ENCODE peak calls at places on chromosomes 5 and 9, in eight cellular contexts. One of them, this sample, is unnamed.

GRCh38 chr9:137453643-137454081 is 5.5 kb downstream of the NSMF start:
- DNase-seq in kidney tubule cell: peak
- DNase-seq in DMS79: no peak
- DNase-seq in NCI-H1105: peak
- DNase-seq in C1 segment of cervical spinal cord: no peak
- DNase-seq in GM10248: peak
- DNase-seq in T-cell: peak
- DNase-seq in naive thymus-derived CD4-positive, alpha-beta T cell: peak
- DNase-seq in this sample: peak

GRCh38 chr5:144032375-144032774 is 138.1 kb downstream of the YIPF5 start:
- DNase-seq in NCI-H1105: peak
- DNase-seq in C1 segment of cervical spinal cord: no peak
- DNase-seq in DMS79: no peak
- DNase-seq in naive thymus-derived CD4-positive, alpha-beta T cell: no peak
- DNase-seq in GM10248: no peak
- DNase-seq in kidney tubule cell: no peak
- DNase-seq in T-cell: no peak
- DNase-seq in this sample: no peak

GRCh38 chr9:126805546-126806262 is 864 bp downstream of the ZBTB43 start:
- DNase-seq in C1 segment of cervical spinal cord: no peak
- DNase-seq in DMS79: peak
- DNase-seq in kidney tubule cell: peak
- DNase-seq in GM10248: peak
- DNase-seq in T-cell: peak
- DNase-seq in NCI-H1105: no peak
- DNase-seq in naive thymus-derived CD4-positive, alpha-beta T cell: no peak
- DNase-seq in this sample: peak

GRCh38 chr5:32138839-32139493 is 35.2 kb downstream of the GOLPH3 start:
- DNase-seq in C1 segment of cervical spinal cord: no peak
- DNase-seq in GM10248: no peak
- DNase-seq in T-cell: no peak
- DNase-seq in NCI-H1105: no peak
- DNase-seq in kidney tubule cell: no peak
- DNase-seq in naive thymus-derived CD4-positive, alpha-beta T cell: no peak
- DNase-seq in DMS79: no peak
- DNase-seq in this sample: no peak

GRCh38 chr9:124721109-124721850 is 49.8 kb downstream of the NR6A1 start:
- DNase-seq in naive thymus-derived CD4-positive, alpha-beta T cell: no peak
- DNase-seq in GM10248: no peak
- DNase-seq in C1 segment of cervical spinal cord: no peak
- DNase-seq in kidney tubule cell: no peak
- DNase-seq in NCI-H1105: no peak
- DNase-seq in T-cell: no peak
- DNase-seq in DMS79: no peak
- DNase-seq in this sample: no peak

GRCh38 chr5:14872070-14872989 is 752 bp upstream of the ANKH start:
- DNase-seq in C1 segment of cervical spinal cord: peak
- DNase-seq in kidney tubule cell: peak
- DNase-seq in NCI-H1105: peak
- DNase-seq in DMS79: no peak
- DNase-seq in naive thymus-derived CD4-positive, alpha-beta T cell: peak
- DNase-seq in GM10248: peak
- DNase-seq in T-cell: peak
- DNase-seq in this sample: peak

GRCh38 chr5:158175664-158176507 is 316.9 kb upstream of the CLINT1 start:
- DNase-seq in naive thymus-derived CD4-positive, alpha-beta T cell: no peak
- DNase-seq in DMS79: peak
- DNase-seq in T-cell: no peak
- DNase-seq in C1 segment of cervical spinal cord: no peak
- DNase-seq in NCI-H1105: no peak
- DNase-seq in kidney tubule cell: peak
- DNase-seq in GM10248: no peak
- DNase-seq in this sample: peak

GRCh38 chr9:120894404-120895226 is 17.6 kb upstream of the PHF19 start:
- DNase-seq in kidney tubule cell: no peak
- DNase-seq in DMS79: no peak
- DNase-seq in naive thymus-derived CD4-positive, alpha-beta T cell: no peak
- DNase-seq in C1 segment of cervical spinal cord: no peak
- DNase-seq in NCI-H1105: no peak
- DNase-seq in GM10248: no peak
- DNase-seq in T-cell: no peak
- DNase-seq in this sample: peak

GRCh38 chr9:15617782-15618181 is 64.9 kb downstream of the CCDC171 start:
- DNase-seq in NCI-H1105: no peak
- DNase-seq in T-cell: no peak
- DNase-seq in DMS79: no peak
- DNase-seq in C1 segment of cervical spinal cord: no peak
- DNase-seq in naive thymus-derived CD4-positive, alpha-beta T cell: no peak
- DNase-seq in GM10248: no peak
- DNase-seq in kidney tubule cell: no peak
- DNase-seq in this sample: no peak

GRCh38 chr5:179302499-179303185 is 42.6 kb downstream of the ADAMTS2 start:
- DNase-seq in T-cell: no peak
- DNase-seq in naive thymus-derived CD4-positive, alpha-beta T cell: no peak
- DNase-seq in C1 segment of cervical spinal cord: no peak
- DNase-seq in DMS79: no peak
- DNase-seq in NCI-H1105: no peak
- DNase-seq in GM10248: no peak
- DNase-seq in kidney tubule cell: no peak
- DNase-seq in this sample: no peak

GRCh38 chr5:42807722-42808447 is 3.8 kb downstream of the SELENOP start:
- DNase-seq in kidney tubule cell: peak
- DNase-seq in NCI-H1105: no peak
- DNase-seq in DMS79: no peak
- DNase-seq in GM10248: no peak
- DNase-seq in naive thymus-derived CD4-positive, alpha-beta T cell: no peak
- DNase-seq in C1 segment of cervical spinal cord: no peak
- DNase-seq in T-cell: no peak
- DNase-seq in this sample: no peak

GRCh38 chr5:162497455-162497854 is 429.9 kb downstream of the GABRG2 start:
- DNase-seq in T-cell: no peak
- DNase-seq in GM10248: no peak
- DNase-seq in DMS79: no peak
- DNase-seq in NCI-H1105: no peak
- DNase-seq in C1 segment of cervical spinal cord: no peak
- DNase-seq in kidney tubule cell: no peak
- DNase-seq in naive thymus-derived CD4-positive, alpha-beta T cell: no peak
- DNase-seq in this sample: no peak

GRCh38 chr9:106862946-106863740 is at the start of gene ZNF462:
- DNase-seq in DMS79: no peak
- DNase-seq in NCI-H1105: peak
- DNase-seq in naive thymus-derived CD4-positive, alpha-beta T cell: no peak
- DNase-seq in T-cell: no peak
- DNase-seq in GM10248: no peak
- DNase-seq in C1 segment of cervical spinal cord: no peak
- DNase-seq in kidney tubule cell: peak
- DNase-seq in this sample: no peak

GRCh38 chr9:18394847-18395355 is 79.1 kb upstream of the ADAMTSL1 start:
- DNase-seq in T-cell: no peak
- DNase-seq in naive thymus-derived CD4-positive, alpha-beta T cell: no peak
- DNase-seq in NCI-H1105: no peak
- DNase-seq in kidney tubule cell: no peak
- DNase-seq in GM10248: no peak
- DNase-seq in DMS79: no peak
- DNase-seq in C1 segment of cervical spinal cord: no peak
- DNase-seq in this sample: no peak

GRCh38 chr9:18720691-18721090 is 246.7 kb downstream of the ADAMTSL1 start:
- DNase-seq in T-cell: no peak
- DNase-seq in GM10248: no peak
- DNase-seq in C1 segment of cervical spinal cord: no peak
- DNase-seq in DMS79: no peak
- DNase-seq in kidney tubule cell: no peak
- DNase-seq in naive thymus-derived CD4-positive, alpha-beta T cell: no peak
- DNase-seq in NCI-H1105: no peak
- DNase-seq in this sample: no peak

GRCh38 chr5:104018299-104018698 is 455.7 kb upstream of the NUDT12 start:
- DNase-seq in DMS79: no peak
- DNase-seq in T-cell: no peak
- DNase-seq in NCI-H1105: no peak
- DNase-seq in GM10248: no peak
- DNase-seq in kidney tubule cell: no peak
- DNase-seq in naive thymus-derived CD4-positive, alpha-beta T cell: no peak
- DNase-seq in C1 segment of cervical spinal cord: no peak
- DNase-seq in this sample: no peak

GRCh38 chr5:127425037-127425436 is 92.4 kb upstream of the PRRC1 start:
- DNase-seq in kidney tubule cell: no peak
- DNase-seq in NCI-H1105: no peak
- DNase-seq in T-cell: no peak
- DNase-seq in C1 segment of cervical spinal cord: no peak
- DNase-seq in GM10248: no peak
- DNase-seq in DMS79: no peak
- DNase-seq in naive thymus-derived CD4-positive, alpha-beta T cell: no peak
- DNase-seq in this sample: no peak

GRCh38 chr5:136399512-136399911 is 34.2 kb upstream of the TRPC7 start:
- DNase-seq in GM10248: no peak
- DNase-seq in T-cell: no peak
- DNase-seq in kidney tubule cell: no peak
- DNase-seq in DMS79: no peak
- DNase-seq in naive thymus-derived CD4-positive, alpha-beta T cell: no peak
- DNase-seq in NCI-H1105: no peak
- DNase-seq in C1 segment of cervical spinal cord: no peak
- DNase-seq in this sample: no peak

This sample was measured in stomach.